ENCODE peak calls at places on chromosome X, in ten cellular contexts. F, D, R, Q, L, X, M, B, H and N are unnamed samples.
A peak's percentile ranks its signal among the peaks of the same experiment; 100 is the strongest.

GRCh38 chrX:109270580-109271484 is 211.1 kb downstream of the GUCY2F start:
- DNase-seq in B (no peak), X (no peak), L (peak; percentile 94), F (no peak), D (no peak), M (no peak), Q (peak; percentile 33), R (no peak), H (no peak), N (no peak)

GRCh38 chrX:155779831-155780230 is 101.3 kb upstream of the VAMP7 start:
- DNase-seq in R (no peak), M (no peak), H (no peak), Q (no peak), D (no peak), L (no peak), B (no peak), X (no peak), F (no peak), N (no peak)

GRCh38 chrX:56253832-56254703 is 21.9 kb downstream of the KLF8 start:
- DNase-seq in Q (no peak), B (no peak), F (no peak), D (no peak), H (no peak), L (peak; percentile 1), M (no peak), X (no peak), R (no peak), N (no peak)

GRCh38 chrX:66110112-66110511 is 53.9 kb upstream of the HEPH start:
- DNase-seq in M (no peak), L (peak; percentile 23), R (peak; percentile 22), Q (no peak), F (no peak), B (no peak), H (no peak), D (peak; percentile 8), X (peak; percentile 2), N (peak; percentile 0)

GRCh38 chrX:119917877-119918276 is 22.2 kb downstream of the AKAP14 start:
- DNase-seq in Q (no peak), R (no peak), M (no peak), L (no peak), B (no peak), F (no peak), D (no peak), H (no peak), X (no peak), N (no peak)

GRCh38 chrX:72142094-72142843 is 10.6 kb upstream of the RTL5 start:
- DNase-seq in B (no peak), R (no peak), X (peak; percentile 70), L (no peak), Q (no peak), M (peak; percentile 82), H (no peak), F (no peak), D (no peak), N (no peak)

GRCh38 chrX:80765226-80765625 is 44.5 kb downstream of the BRWD3 start:
- DNase-seq in F (no peak), Q (no peak), M (no peak), H (peak; percentile 4), X (no peak), B (no peak), L (peak; percentile 79), R (peak; percentile 86), D (peak; percentile 77), N (peak; percentile 56)

GRCh38 chrX:70434914-70435586 is 9.6 kb upstream of the DLG3 start:
- DNase-seq in B (no peak), Q (no peak), R (peak; percentile 16), M (no peak), X (peak; percentile 58), F (peak; percentile 78), L (no peak), D (peak; percentile 48), H (no peak), N (peak; percentile 29)

GRCh38 chrX:119573840-119574393 is 446 bp upstream of the UBE2A start:
- DNase-seq in M (peak; percentile 8), F (peak; percentile 53), D (peak; percentile 20), L (peak; percentile 26), X (peak; percentile 45), H (peak; percentile 10), R (peak; percentile 38), B (peak; percentile 80), Q (peak; percentile 37), N (peak; percentile 48)

GRCh38 chrX:63889001-63889400 is 104.0 kb upstream of the ARHGEF9 start:
- DNase-seq in Q (no peak), X (no peak), B (no peak), D (peak; percentile 41), L (peak; percentile 62), H (no peak), R (peak; percentile 84), F (no peak), M (no peak), N (peak; percentile 2)

GRCh38 chrX:70554081-70554480 is 109.4 kb downstream of the DLG3 start:
- DNase-seq in D (peak; percentile 28), R (peak; percentile 42), L (peak; percentile 47), X (peak; percentile 7), Q (no peak), M (no peak), F (no peak), B (no peak), H (peak; percentile 16), N (peak; percentile 49)

GRCh38 chrX:1500701-1501624 is 36.0 kb downstream of the P2RY8 start:
- DNase-seq in Q (no peak), H (no peak), L (no peak), X (no peak), F (no peak), R (no peak), D (no peak), B (peak; percentile 43), M (no peak), N (no peak)
- H3K4me3 ChIP-seq in Q (no peak overlapping the region), H (no peak overlapping the region), L (no peak overlapping the region), X (no peak overlapping the region), F (peak overlapping the region; percentile 38), R (no peak overlapping the region), D (no peak overlapping the region), B (peak overlapping the region; percentile 36), M (no peak overlapping the region), N (no peak overlapping the region)

DNA sequence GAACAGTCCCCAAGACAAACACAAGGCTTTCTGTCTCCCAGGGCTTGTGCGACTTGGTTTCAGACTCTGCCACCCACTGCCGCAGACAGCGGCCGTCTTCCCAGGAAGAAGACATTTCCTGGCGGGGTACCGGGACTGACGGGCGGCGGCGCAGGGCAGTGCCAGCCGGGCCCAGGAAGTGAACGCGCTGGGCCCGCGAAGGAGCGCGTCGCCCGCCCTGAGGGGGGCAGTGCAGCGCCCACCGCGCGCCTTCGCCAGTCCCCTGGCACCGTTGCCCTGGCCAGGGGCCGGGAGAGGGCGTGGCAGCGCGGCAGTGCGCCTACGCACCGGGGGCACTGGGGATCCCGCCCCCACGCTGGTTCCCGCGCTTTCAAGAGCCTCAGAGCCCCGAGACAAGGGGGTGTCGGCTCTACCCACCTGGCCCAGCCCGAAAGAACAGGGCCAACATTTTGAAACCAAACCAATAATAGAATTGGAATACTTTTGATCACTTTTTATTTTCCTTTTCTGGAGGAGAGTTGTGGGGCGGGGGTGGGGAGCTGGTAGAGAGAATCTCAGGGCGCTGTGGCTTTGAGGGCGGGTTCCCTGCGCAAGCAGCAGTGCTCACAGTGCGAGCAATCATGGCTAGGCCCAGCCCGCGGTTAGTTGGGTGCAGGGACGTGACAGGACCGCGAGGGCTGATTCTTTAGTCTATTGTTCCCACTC is 23.6 kb upstream of the APLN start:
- DNase-seq in B (peak; percentile 74), L (no peak), R (peak; percentile 20), D (no peak), Q (peak; percentile 35), X (no peak), F (peak; percentile 77), M (no peak), H (no peak), N (no peak)
- TF ChIP-seq CTCF in B (no peak), L (peak; percentile 25), R (no peak), D (no peak), Q (peak; percentile 5), X (peak; percentile 24), F (peak; percentile 35), M (no peak), H (no peak), N (no peak)

GRCh38 chrX:110944793-110945466 is 149.3 kb upstream of the CHRDL1 start:
- DNase-seq in H (no peak), D (no peak), L (peak; percentile 9), M (no peak), R (no peak), Q (no peak), B (no peak), X (peak; percentile 0), F (no peak), N (no peak)
- H3K4me3 ChIP-seq in H (no peak overlapping the region), D (no peak overlapping the region), L (no peak overlapping the region), M (no peak overlapping the region), R (no peak overlapping the region), Q (no peak overlapping the region), B (peak overlapping the region; percentile 59), X (no peak overlapping the region), F (no peak overlapping the region), N (no peak overlapping the region)

GRCh38 chrX:22666441-22666840 is 333.3 kb upstream of the DDX53 start:
- DNase-seq in X (peak; percentile 33), Q (no peak), D (peak; percentile 27), L (no peak), B (no peak), M (peak; percentile 39), R (no peak), H (peak; percentile 12), F (no peak), N (no peak)
- TF ChIP-seq CTCF in X (peak; percentile 29), Q (no peak), D (peak; percentile 14), L (peak; percentile 33), B (no peak), M (peak; percentile 54), R (peak; percentile 8), H (peak; percentile 29), F (no peak), N (peak; percentile 10)

DNA sequence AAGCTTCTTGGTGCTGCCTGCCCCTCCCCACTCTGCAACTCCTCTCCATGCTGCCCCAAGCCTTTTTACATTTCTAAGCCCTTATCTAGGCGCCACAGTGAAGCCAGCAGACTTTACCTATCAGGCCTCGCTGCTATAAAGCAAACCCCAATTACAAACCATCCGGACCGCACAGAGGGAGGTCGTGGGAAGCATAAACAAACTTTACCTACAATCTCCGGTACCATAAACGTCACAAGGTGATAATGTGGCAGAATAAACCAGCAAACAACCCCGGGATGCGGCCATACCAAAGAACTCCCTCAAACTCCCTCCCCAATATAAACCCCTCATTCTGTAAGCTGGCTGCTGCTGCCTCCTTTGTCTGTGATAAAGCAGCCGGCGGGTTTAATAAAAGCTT is 54.0 kb upstream of the ZCCHC13 start:
- DNase-seq in Q (no peak), H (no peak), B (no peak), D (no peak), L (no peak), M (no peak), R (no peak), X (peak; percentile 55), F (no peak), N (peak; percentile 24)
- H3K4me3 ChIP-seq in Q (no peak overlapping the region), H (no peak overlapping the region), B (peak overlapping the region; percentile 16), D (no peak overlapping the region), L (no peak overlapping the region), M (no peak overlapping the region), R (no peak overlapping the region), X (no peak overlapping the region), F (no peak overlapping the region), N (no peak overlapping the region)

DNA sequence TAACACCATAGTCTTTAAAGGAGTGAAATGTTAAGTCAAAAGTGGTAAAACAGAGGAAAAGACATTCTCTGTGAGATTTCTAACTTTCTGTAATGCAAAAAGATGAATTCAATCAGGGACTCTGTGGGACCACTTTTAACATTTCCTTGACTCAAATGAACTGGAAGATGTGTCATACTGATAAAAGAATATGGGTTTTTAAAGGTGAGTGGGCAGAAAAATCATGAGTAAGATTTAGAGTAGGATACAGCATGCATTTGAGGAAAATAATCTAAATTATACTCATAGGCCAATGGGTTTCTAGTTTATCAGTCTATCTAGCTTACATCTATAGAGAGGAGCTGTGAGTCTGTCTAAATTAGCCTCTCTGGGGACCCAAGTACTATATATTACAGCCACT is 11.0 kb upstream of the TEX13C start:
- DNase-seq in R (no peak), B (no peak), H (no peak), Q (no peak), D (no peak), M (no peak), F (no peak), X (no peak), L (no peak), N (no peak)
- TF ChIP-seq CTCF in R (no peak), B (no peak), H (no peak), Q (no peak), D (no peak), M (no peak), F (no peak), X (no peak), L (no peak), N (no peak)